ENCODE peak calls at places on chromosomes 16 and 17, in four cellular contexts. K, L, Y and P are unnamed samples.

GRCh38 chr17:81832608-81833159 is 407 bp downstream of the MCRIP1 start:
- DNase-seq in K (no peak), L (peak), Y (no peak), P (no peak)

GRCh38 chr16:180921-181667 is 835 bp downstream of the HBQ1 start:
- DNase-seq in K (peak), L (peak), Y (no peak), P (peak)

GRCh38 chr17:46175891-46176290 is 17.3 kb downstream of the KANSL1 start:
- DNase-seq in K (no peak), L (peak), Y (no peak), P (no peak)

GRCh38 chr16:5604770-5605169 is 507.2 kb upstream of the EEF2KMT start:
- DNase-seq in K (peak), L (no peak), Y (no peak), P (no peak)

GRCh38 chr17:42171831-42172230 is 9.1 kb downstream of the KCNH4 start:
- DNase-seq in K (no peak), L (no peak), Y (no peak), P (no peak)

GRCh38 chr17:40931311-40931710 is 6.1 kb downstream of the KRT23 start:
- DNase-seq in K (no peak), L (no peak), Y (no peak), P (no peak)

GRCh38 chr16:89924298-89924924 is 1.3 kb downstream of the TUBB3 start:
- DNase-seq in K (peak), L (peak), Y (no peak), P (no peak)

GRCh38 chr17:33777674-33778073 is 477.4 kb upstream of the CCL2 start:
- DNase-seq in K (no peak), L (no peak), Y (no peak), P (no peak)

GRCh38 chr17:2456475-2456874 is 55.2 kb downstream of the METTL16 start:
- DNase-seq in K (no peak), L (no peak), Y (no peak), P (no peak)

GRCh38 chr17:39462644-39463375 is 1.5 kb downstream of the CDK12 start:
- DNase-seq in K (peak), L (peak), Y (no peak), P (no peak)

GRCh38 chr16:85417156-85417860 is 195.8 kb upstream of the GSE1 start:
- DNase-seq in K (peak), L (no peak), Y (no peak), P (no peak)